ENCODE peak calls at places on chromosomes 2 and 18, in eight cellular contexts. A is CD4-positive, alpha-beta T cell; X is gastroesophageal sphincter; M is gastrocnemius medialis; H is stimulated activated naive B cell treated with anti-CD40 and anti-IgM and Interleukin-4, amounts not matched to agents 10 μg/mL and 1 μg/mL and 100 μg/mL, for 72 hours; T is body of pancreas; G is HCT116; W is activated T-cell treated with anti-CD3 and anti-CD28 coated beads, Interleukin-2, amount 50 U/mL, for 72 hours. E is an unnamed sample.

GRCh38 chr2:224308267-224308911 is 93.5 kb downstream of the FAM124B start:
- ATAC-seq in A (no peak), X (no peak), M (no peak), H (peak; percentile 65), T (no peak), G (no peak), W (no peak), E (peak; percentile 67)

GRCh38 chr18:58298251-58299134 is 254.5 kb downstream of the NEDD4L start:
- ATAC-seq in A (no peak), X (no peak), M (peak; percentile 49), H (no peak), T (no peak), G (no peak), W (no peak), E (no peak)

GRCh38 chr2:144582651-144583361 is 62.9 kb upstream of the ZEB2 start:
- ATAC-seq in A (no peak), X (no peak), M (no peak), H (no peak), T (no peak), G (no peak), W (no peak), E (no peak)

GRCh38 chr2:236078675-236079255 is 89.4 kb downstream of the GBX2 start:
- ATAC-seq in A (no peak), X (no peak), M (no peak), H (no peak), T (no peak), G (no peak), W (no peak), E (no peak)

GRCh38 chr18:58272779-58273500 is 228.9 kb downstream of the NEDD4L start:
- ATAC-seq in A (no peak), X (no peak), M (no peak), H (peak; percentile 14), T (no peak), G (no peak), W (no peak), E (no peak)

GRCh38 chr2:2560374-2561015 is 229.4 kb upstream of the MYT1L start:
- ATAC-seq in A (no peak), X (no peak), M (no peak), H (no peak), T (no peak), G (no peak), W (no peak), E (no peak)

GRCh38 chr18:50458796-50459195 is 84.0 kb downstream of the SKA1 start:
- ATAC-seq in A (no peak), X (no peak), M (no peak), H (no peak), T (no peak), G (no peak), W (no peak), E (no peak)

GRCh38 chr2:121197369-121198091 is 87.5 kb downstream of the TFCP2L1 start:
- ATAC-seq in A (no peak), X (peak; percentile 76), M (peak; percentile 93), H (no peak), T (peak; percentile 58), G (peak; percentile 54), W (no peak), E (no peak)

GRCh38 chr2:135773917-135774316 is 32.3 kb downstream of the UBXN4 start:
- ATAC-seq in A (no peak), X (no peak), M (no peak), H (no peak), T (no peak), G (no peak), W (no peak), E (no peak)

GRCh38 chr2:136927156-136927555 is 161.8 kb downstream of the THSD7B start:
- ATAC-seq in A (no peak), X (no peak), M (no peak), H (no peak), T (no peak), G (no peak), W (no peak), E (no peak)

GRCh38 chr2:126656311-126657145 is 570 bp downstream of the GYPC start:
- ATAC-seq in A (peak; percentile 10), X (peak; percentile 7), M (peak; percentile 18), H (peak; percentile 44), T (peak; percentile 43), G (no peak), W (peak; percentile 36), E (peak; percentile 61)

GRCh38 chr2:197215988-197216979 is 94.3 kb downstream of the ANKRD44 start:
- ATAC-seq in A (peak; percentile 28), X (no peak), M (no peak), H (peak; percentile 87), T (peak; percentile 24), G (no peak), W (peak; percentile 40), E (peak; percentile 86)

GRCh38 chr2:212832211-212833195 is 293.9 kb upstream of the ERBB4 start:
- ATAC-seq in A (no peak), X (no peak), M (no peak), H (no peak), T (no peak), G (no peak), W (no peak), E (no peak)

GRCh38 chr18:13139885-13140450 is 78.6 kb upstream of the LDLRAD4 start:
- ATAC-seq in A (no peak), X (no peak), M (no peak), H (no peak), T (no peak), G (peak; percentile 62), W (no peak), E (no peak)

GRCh38 chr2:167127135-167127534 is 238.9 kb downstream of the XIRP2 start:
- ATAC-seq in A (no peak), X (no peak), M (peak; percentile 67), H (peak; percentile 48), T (no peak), G (no peak), W (no peak), E (no peak)

GRCh38 chr18:74116628-74117554 is 30.7 kb downstream of the FBXO15 start:
- ATAC-seq in A (peak; percentile 43), X (no peak), M (no peak), H (peak; percentile 46), T (peak; percentile 58), G (peak; percentile 75), W (peak; percentile 49), E (no peak)

GRCh38 chr2:74345272-74345943 is 2.2 kb upstream of the SLC4A5 start:
- ATAC-seq in A (no peak), X (no peak), M (no peak), H (no peak), T (no peak), G (no peak), W (no peak), E (no peak)

GRCh38 chr2:201234167-201235139 is 25.9 kb upstream of the CASP8 start:
- ATAC-seq in A (no peak), X (no peak), M (no peak), H (no peak), T (no peak), G (peak; percentile 23), W (peak; percentile 5), E (peak; percentile 1)

GRCh38 chr2:86249176-86249842 is 50.1 kb downstream of the MRPL35 start:
- ATAC-seq in A (no peak), X (peak; percentile 76), M (no peak), H (peak; percentile 65), T (no peak), G (no peak), W (no peak), E (peak; percentile 57)

GRCh38 chr2:3581367-3582262 is 6.6 kb downstream of the RPS7 start:
- ATAC-seq in A (no peak), X (no peak), M (no peak), H (no peak), T (no peak), G (peak; percentile 43), W (peak; percentile 28), E (no peak)

GRCh38 chr2:199659207-199659606 is 191.8 kb downstream of the FTCDNL1 start:
- ATAC-seq in A (no peak), X (peak; percentile 46), M (no peak), H (peak; percentile 56), T (no peak), G (no peak), W (peak; percentile 62), E (no peak)

GRCh38 chr18:33755918-33756590 is 178.0 kb downstream of the ASXL3 start:
- ATAC-seq in A (no peak), X (peak; percentile 82), M (no peak), H (no peak), T (no peak), G (no peak), W (no peak), E (no peak)

E was measured in stimulated activated memory B cell treated with anti-CD40 and anti-IgM and Interleukin-4, amounts not matched to agents 10 μg/mL and 1 μg/mL and 100 μg/mL, for 72 hours.